ENCODE peak calls at places on chromosomes 7 and 10, in six cellular contexts. Q, R, G, Z, J and T are unnamed samples.

GRCh38 chr10:69007260-69007659 is 18.7 kb downstream of the KIFBP start:
- DNase-seq in Q (no peak), R (no peak), G (no peak), Z (no peak), J (no peak), T (no peak)

GRCh38 chr10:69901623-69902505 is 100.2 kb downstream of the COL13A1 start:
- DNase-seq in Q (peak; percentile 66), R (no peak), G (no peak), Z (no peak), J (peak; percentile 62), T (no peak)

GRCh38 chr10:91352760-91353159 is 57.4 kb upstream of the HECTD2 start:
- DNase-seq in Q (no peak), R (no peak), G (no peak), Z (no peak), J (no peak), T (no peak)

GRCh38 chr10:110151467-110151866 is 55.9 kb upstream of the MXI1 start:
- DNase-seq in Q (peak; percentile 91), R (peak; percentile 44), G (no peak), Z (no peak), J (no peak), T (no peak)

GRCh38 chr7:140625908-140626868 is 14.4 kb downstream of the DENND2A start:
- DNase-seq in Q (peak; percentile 74), R (no peak), G (peak; percentile 90), Z (peak; percentile 91), J (peak; percentile 96), T (peak; percentile 92)

GRCh38 chr10:128095023-128095752 is 31.0 kb downstream of the MKI67 start:
- DNase-seq in Q (peak; percentile 33), R (peak; percentile 65), G (no peak), Z (no peak), J (no peak), T (no peak)

GRCh38 chr7:127632276-127632910 is 14.5 kb upstream of the PAX4 start:
- DNase-seq in Q (no peak), R (no peak), G (no peak), Z (no peak), J (peak; percentile 28), T (no peak)

GRCh38 chr7:73308074-73308664 is 457 bp downstream of the NSUN5 start:
- DNase-seq in Q (no peak), R (no peak), G (peak; percentile 51), Z (no peak), J (no peak), T (no peak)

GRCh38 chr10:70866424-70866823 is 21.9 kb downstream of the PCBD1 start:
- DNase-seq in Q (no peak), R (no peak), G (no peak), Z (no peak), J (peak; percentile 57), T (no peak)

GRCh38 chr10:23914641-23915040 is 294.3 kb upstream of the KIAA1217 start:
- DNase-seq in Q (no peak), R (no peak), G (no peak), Z (no peak), J (no peak), T (no peak)

GRCh38 chr10:133312769-133313145 is 4.0 kb downstream of the ZNF511 start:
- DNase-seq in Q (no peak), R (no peak), G (no peak), Z (no peak), J (no peak), T (no peak)

GRCh38 chr7:55077581-55078410 is 59.0 kb downstream of the EGFR start:
- DNase-seq in Q (peak; percentile 93), R (no peak), G (no peak), Z (no peak), J (no peak), T (no peak)

GRCh38 chr7:68550027-68550426 is 1048.2 kb upstream of the AUTS2 start:
- DNase-seq in Q (no peak), R (no peak), G (no peak), Z (no peak), J (no peak), T (no peak)

GRCh38 chr10:124086097-124086710 is 7.2 kb downstream of the CHST15 start:
- DNase-seq in Q (no peak), R (no peak), G (no peak), Z (no peak), J (no peak), T (no peak)

GRCh38 chr10:85311599-85312337 is 983.4 kb downstream of the CCSER2 start:
- DNase-seq in Q (no peak), R (no peak), G (no peak), Z (no peak), J (no peak), T (no peak)

GRCh38 chr10:60573342-60573741 is 183.7 kb upstream of the ANK3 start:
- DNase-seq in Q (no peak), R (no peak), G (no peak), Z (no peak), J (peak; percentile 9), T (no peak)

GRCh38 chr10:132716691-132717490 is 69.1 kb downstream of the NKX6-2 start:
- DNase-seq in Q (no peak), R (no peak), G (peak; percentile 56), Z (peak; percentile 2), J (no peak), T (peak; percentile 18)

GRCh38 chr7:107318523-107319160 is 149.8 kb downstream of the HBP1 start:
- DNase-seq in Q (no peak), R (no peak), G (no peak), Z (no peak), J (peak; percentile 53), T (no peak)

GRCh38 chr10:82150123-82150900 is 275.3 kb downstream of the NRG3 start:
- DNase-seq in Q (peak; percentile 20), R (no peak), G (no peak), Z (peak; percentile 14), J (peak; percentile 52), T (peak; percentile 18)

GRCh38 chr7:115024276-115024675 is 102.4 kb downstream of the MDFIC start:
- DNase-seq in Q (no peak), R (no peak), G (no peak), Z (no peak), J (no peak), T (no peak)

GRCh38 chr7:90708841-90709317 is 112.8 kb downstream of the CDK14 start:
- DNase-seq in Q (peak; percentile 52), R (no peak), G (no peak), Z (no peak), J (peak; percentile 30), T (no peak)

GRCh38 chr10:110207805-110208613 is 604 bp downstream of the MXI1 start:
- DNase-seq in Q (peak; percentile 53), R (peak; percentile 68), G (peak; percentile 78), Z (peak; percentile 40), J (peak; percentile 62), T (peak; percentile 41)

GRCh38 chr7:105654994-105655900 is 74.0 kb upstream of the EFCAB10 start:
- DNase-seq in Q (peak; percentile 49), R (no peak), G (no peak), Z (peak; percentile 46), J (peak; percentile 57), T (peak; percentile 32)

GRCh38 chr7:87479951-87480350 is 4.5 kb upstream of the ABCB4 start:
- DNase-seq in Q (no peak), R (no peak), G (no peak), Z (no peak), J (no peak), T (no peak)

DNA sequence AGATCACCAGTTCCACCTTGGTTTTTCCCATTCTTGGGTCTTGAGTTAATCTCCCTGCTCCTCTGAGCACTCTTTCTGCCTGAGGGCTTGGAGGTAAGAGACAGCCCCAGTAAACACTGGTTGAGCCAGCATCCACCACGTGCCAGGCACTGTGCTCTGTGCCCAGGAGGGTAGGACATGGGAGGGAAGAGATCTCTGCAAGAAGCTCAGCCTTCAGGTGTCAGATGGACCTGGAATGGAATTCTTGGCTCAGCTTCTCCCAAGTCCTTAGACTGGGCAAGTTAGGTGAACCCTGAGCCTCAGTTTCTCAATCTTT is 2.5 kb downstream of the ZYX start:
- DNase-seq in Q (no peak), R (no peak), G (peak; percentile 67), Z (no peak), J (no peak), T (no peak)
- H3K36me3 ChIP-seq in Q (no peaks in the 10 kb centered on the region), R (peaks cover 10% of the 10 kb centered on the region), G (peaks cover 5% of the 10 kb centered on the region), Z (peaks cover 38% of the 10 kb centered on the region), J (peaks cover 63% of the 10 kb centered on the region), T (peaks cover 4% of the 10 kb centered on the region)

GRCh38 chr10:29437871-29438270 is 149.0 kb downstream of the LYZL1 start:
- DNase-seq in Q (no peak), R (no peak), G (no peak), Z (no peak), J (no peak), T (no peak)
- H3K9me3 ChIP-seq in Q (peaks cover 21% of the 10 kb centered on the region), R (no peaks in the 10 kb centered on the region), G (peaks cover 8% of the 10 kb centered on the region), Z (no peaks in the 10 kb centered on the region), J (no peaks in the 10 kb centered on the region), T (peaks cover 22% of the 10 kb centered on the region)

GRCh38 chr10:3778708-3779108 is 6.3 kb downstream of the KLF6 start:
- DNase-seq in Q (no peak), R (no peak), G (no peak), Z (no peak), J (no peak), T (no peak)
- H3K4me3 ChIP-seq in Q (peak overlapping the region; percentile 77), R (no peak overlapping the region), G (peak overlapping the region; percentile 99), Z (peak overlapping the region; percentile 0), J (no peak overlapping the region), T (peak overlapping the region; percentile 77)

GRCh38 chr7:32872421-32872820 is 19.1 kb downstream of the KBTBD2 start:
- DNase-seq in Q (no peak), R (no peak), G (no peak), Z (no peak), J (no peak), T (no peak)

GRCh38 chr7:32869716-32870115 is 21.8 kb downstream of the KBTBD2 start:
- DNase-seq in Q (no peak), R (no peak), G (no peak), Z (no peak), J (peak; percentile 12), T (no peak)

GRCh38 chr7:32868116-32868515 is 23.4 kb downstream of the KBTBD2 start:
- DNase-seq in Q (no peak), R (no peak), G (no peak), Z (no peak), J (no peak), T (no peak)

GRCh38 chr7:32871624-32872371 is 19.8 kb downstream of the KBTBD2 start:
- DNase-seq in Q (no peak), R (no peak), G (no peak), Z (no peak), J (no peak), T (peak; percentile 58)

GRCh38 chr7:32870298-32870697 is 21.3 kb downstream of the KBTBD2 start:
- DNase-seq in Q (no peak), R (no peak), G (no peak), Z (no peak), J (no peak), T (no peak)
- H3K36me3 ChIP-seq in Q (no peaks in the 10 kb centered on the region), R (peaks cover 22% of the 10 kb centered on the region), G (peaks cover 35% of the 10 kb centered on the region), Z (peaks cover 89% of the 10 kb centered on the region), J (peaks cover 78% of the 10 kb centered on the region), T (no peaks in the 10 kb centered on the region)

GRCh38 chr10:95881316-95881715 is 26.5 kb upstream of the CC2D2B start:
- DNase-seq in Q (no peak), R (no peak), G (no peak), Z (no peak), J (no peak), T (no peak)
- H3K9me3 ChIP-seq in Q (no peaks in the 10 kb centered on the region), R (no peaks in the 10 kb centered on the region), G (no peaks in the 10 kb centered on the region), Z (no peaks in the 10 kb centered on the region), J (no peaks in the 10 kb centered on the region), T (no peaks in the 10 kb centered on the region)